ENCODE peak calls at places on chromosomes 12 and 14, in five cellular contexts. G, C, I, L and J are unnamed samples.

GRCh38 chr14:105943973-105944602 is 417.7 kb downstream of the TMEM121 start:
- DNase-seq in G (no peak), C (no peak), I (no peak), L (no peak), J (no peak)

GRCh38 chr12:101050631-101051030 is 159.4 kb downstream of the SLC5A8 start:
- DNase-seq in G (no peak), C (no peak), I (no peak), L (no peak), J (no peak)

GRCh38 chr14:32824195-32824594 is 114.5 kb upstream of the NPAS3 start:
- DNase-seq in G (no peak), C (no peak), I (no peak), L (no peak), J (no peak)

GRCh38 chr12:98549371-98550110 is 34.2 kb downstream of the TMPO start:
- DNase-seq in G (no peak), C (no peak), I (no peak), L (no peak), J (no peak)

GRCh38 chr14:21626491-21627230 is 8.1 kb downstream of the OR10G2 start:
- DNase-seq in G (no peak), C (no peak), I (peak), L (no peak), J (peak)

GRCh38 chr12:873954-874353 is 75.5 kb downstream of the RAD52 start:
- DNase-seq in G (no peak), C (no peak), I (peak), L (no peak), J (no peak)

GRCh38 chr12:14961466-14962155 is at the start of gene ARHGDIB:
- DNase-seq in G (no peak), C (peak), I (no peak), L (peak), J (peak)

GRCh38 chr12:12481636-12482035 is 81.0 kb downstream of the DUSP16 start:
- DNase-seq in G (no peak), C (no peak), I (no peak), L (no peak), J (peak)

GRCh38 chr12:9740109-9740750 is 7.3 kb upstream of the CLECL1 start:
- DNase-seq in G (no peak), C (no peak), I (no peak), L (peak), J (no peak)

GRCh38 chr14:88910386-88910785 is 85.9 kb downstream of the TTC8 start:
- DNase-seq in G (no peak), C (no peak), I (no peak), L (no peak), J (no peak)

GRCh38 chr14:67392728-67393314 is 19.1 kb downstream of the PLEK2 start:
- DNase-seq in G (no peak), C (no peak), I (no peak), L (no peak), J (no peak)

GRCh38 chr12:123483602-123484273 is 25.8 kb downstream of the SNRNP35 start:
- DNase-seq in G (no peak), C (no peak), I (no peak), L (no peak), J (no peak)

GRCh38 chr14:53539489-53540126 is 386.5 kb upstream of the DDHD1 start:
- DNase-seq in G (peak), C (peak), I (peak), L (peak), J (peak)

GRCh38 chr14:68655021-68655811 is 137.7 kb downstream of the ZFP36L1 start:
- DNase-seq in G (no peak), C (no peak), I (peak), L (peak), J (no peak)

GRCh38 chr12:227923-228845 is 14.2 kb upstream of the SLC6A12 start:
- DNase-seq in G (no peak), C (no peak), I (no peak), L (peak), J (no peak)

GRCh38 chr14:103055693-103056092 is 1.7 kb downstream of the CDC42BPB start:
- DNase-seq in G (no peak), C (no peak), I (no peak), L (no peak), J (peak)

GRCh38 chr14:67003009-67003753 is 186.1 kb upstream of the GARIN2 start:
- DNase-seq in G (no peak), C (no peak), I (peak), L (no peak), J (no peak)

GRCh38 chr14:36515105-36515593 is 4.9 kb downstream of the NKX2-1 start:
- DNase-seq in G (no peak), C (no peak), I (no peak), L (no peak), J (no peak)

GRCh38 chr14:23531391-23531790 is 20.2 kb downstream of the ZFHX2 start:
- DNase-seq in G (no peak), C (no peak), I (no peak), L (no peak), J (no peak)

GRCh38 chr14:39160494-39160893 is 9.6 kb downstream of the TRAPPC6B start:
- DNase-seq in G (no peak), C (no peak), I (no peak), L (no peak), J (no peak)